ENCODE peak calls at places on chromosomes 3 and 15, in five cellular contexts. G, A, E, F and W are unnamed samples.

GRCh38 chr15:88658972-88659931 is 20.4 kb downstream of the ISG20 start:
- DNase-seq in G (no peak), A (no peak), E (no peak), F (no peak), W (no peak)

GRCh38 chr15:67024322-67024997 is 40.9 kb upstream of the SMAD3 start:
- DNase-seq in G (peak; percentile 77), A (peak; percentile 61), E (peak; percentile 16), F (peak; percentile 36), W (peak; percentile 51)

GRCh38 chr15:25510146-25510545 is 71.3 kb upstream of the UBE3A start:
- DNase-seq in G (no peak), A (no peak), E (no peak), F (no peak), W (no peak)

GRCh38 chr3:106570426-106570825 is 701.6 kb upstream of the CBLB start:
- DNase-seq in G (no peak), A (no peak), E (no peak), F (no peak), W (no peak)

GRCh38 chr3:11768604-11769003 is 78.1 kb downstream of the TAMM41 start:
- DNase-seq in G (no peak), A (no peak), E (no peak), F (no peak), W (no peak)

GRCh38 chr3:152236741-152237140 is 32.0 kb upstream of the MBNL1 start:
- DNase-seq in G (no peak), A (no peak), E (no peak), F (no peak), W (no peak)

GRCh38 chr15:100918034-100918689 is 995 bp upstream of the LRRK1 start:
- DNase-seq in G (peak; percentile 8), A (peak; percentile 77), E (no peak), F (peak; percentile 86), W (peak; percentile 93)

GRCh38 chr3:43953814-43954241 is 263.1 kb downstream of the ABHD5 start:
- DNase-seq in G (no peak), A (no peak), E (no peak), F (no peak), W (no peak)

GRCh38 chr15:34436126-34436955 is 1.3 kb downstream of the GOLGA8A start:
- DNase-seq in G (no peak), A (peak; percentile 14), E (no peak), F (no peak), W (peak; percentile 42)

GRCh38 chr3:124818398-124819150 is 68.6 kb downstream of the ITGB5 start:
- DNase-seq in G (no peak), A (no peak), E (no peak), F (no peak), W (no peak)

GRCh38 chr3:124768812-124769211 is 38.6 kb downstream of the UMPS start:
- DNase-seq in G (peak; percentile 42), A (peak; percentile 44), E (no peak), F (peak; percentile 70), W (peak; percentile 40)

GRCh38 chr3:182909318-182910040 is 70.9 kb downstream of the DCUN1D1 start:
- DNase-seq in G (no peak), A (peak; percentile 45), E (no peak), F (peak; percentile 17), W (peak; percentile 33)

GRCh38 chr3:191066669-191067068 is 132.4 kb upstream of the OSTN start:
- DNase-seq in G (no peak), A (no peak), E (peak; percentile 4), F (no peak), W (no peak)

GRCh38 chr3:170383567-170383966 is 26.1 kb downstream of the SKIL start:
- DNase-seq in G (no peak), A (no peak), E (no peak), F (no peak), W (no peak)

GRCh38 chr3:189773056-189773455 is 141.9 kb downstream of the TP63 start:
- DNase-seq in G (no peak), A (no peak), E (no peak), F (no peak), W (no peak)

GRCh38 chr3:128556949-128557348 is 63.9 kb upstream of the GATA2 start:
- DNase-seq in G (no peak), A (no peak), E (no peak), F (no peak), W (peak; percentile 42)

GRCh38 chr3:133578548-133579191 is 5.2 kb downstream of the CDV3 start:
- DNase-seq in G (peak; percentile 81), A (peak; percentile 32), E (no peak), F (peak; percentile 59), W (peak; percentile 74)
- TF ChIP-seq FOXM1 in G (no peak), A (no peak), E (no peak), F (no peak), W (no peak)

GRCh38 chr3:67569324-67569723 is 85.1 kb downstream of the SUCLG2 start:
- DNase-seq in G (peak; percentile 33), A (no peak), E (no peak), F (no peak), W (no peak)
- TF ChIP-seq FOXM1 in G (no peak), A (no peak), E (no peak), F (no peak), W (no peak)

GRCh38 chr3:57652203-57652602 is 40.7 kb downstream of the DENND6A start:
- DNase-seq in G (no peak), A (no peak), E (no peak), F (no peak), W (no peak)

GRCh38 chr3:57647292-57647940 is 45.5 kb downstream of the DENND6A start:
- DNase-seq in G (no peak), A (no peak), E (no peak), F (no peak), W (no peak)

DNA sequence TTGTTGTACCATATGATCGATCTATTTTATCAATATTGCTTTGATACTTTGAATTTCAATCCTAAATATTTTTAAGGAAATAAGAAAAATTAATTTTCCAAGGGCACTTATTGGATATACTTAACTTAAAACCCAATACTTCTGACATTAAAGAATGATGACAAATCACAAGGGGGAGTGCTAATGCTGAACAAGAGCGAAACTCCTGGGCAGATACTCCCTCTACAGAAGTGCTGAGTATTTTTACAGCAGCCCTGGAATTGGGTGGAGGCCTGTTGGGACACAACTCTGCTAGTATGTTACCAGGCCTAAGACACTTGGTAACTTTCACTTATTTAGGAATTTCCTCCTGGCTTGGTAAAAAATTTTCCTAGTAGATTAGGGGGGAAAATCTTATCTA is 46.2 kb downstream of the DENND6A start:
- DNase-seq in G (no peak), A (peak; percentile 5), E (no peak), F (no peak), W (peak; percentile 11)
- TF ChIP-seq FOXM1 in G (no peak), A (no peak), E (no peak), F (no peak), W (no peak)

GRCh38 chr3:116190095-116190494 is 255.2 kb downstream of the LSAMP start:
- DNase-seq in G (no peak), A (no peak), E (no peak), F (peak; percentile 17), W (no peak)

GRCh38 chr3:116192464-116192863 is 252.8 kb downstream of the LSAMP start:
- DNase-seq in G (no peak), A (no peak), E (no peak), F (no peak), W (no peak)

GRCh38 chr3:116186128-116186527 is 259.2 kb downstream of the LSAMP start:
- DNase-seq in G (no peak), A (no peak), E (no peak), F (no peak), W (no peak)

DNA sequence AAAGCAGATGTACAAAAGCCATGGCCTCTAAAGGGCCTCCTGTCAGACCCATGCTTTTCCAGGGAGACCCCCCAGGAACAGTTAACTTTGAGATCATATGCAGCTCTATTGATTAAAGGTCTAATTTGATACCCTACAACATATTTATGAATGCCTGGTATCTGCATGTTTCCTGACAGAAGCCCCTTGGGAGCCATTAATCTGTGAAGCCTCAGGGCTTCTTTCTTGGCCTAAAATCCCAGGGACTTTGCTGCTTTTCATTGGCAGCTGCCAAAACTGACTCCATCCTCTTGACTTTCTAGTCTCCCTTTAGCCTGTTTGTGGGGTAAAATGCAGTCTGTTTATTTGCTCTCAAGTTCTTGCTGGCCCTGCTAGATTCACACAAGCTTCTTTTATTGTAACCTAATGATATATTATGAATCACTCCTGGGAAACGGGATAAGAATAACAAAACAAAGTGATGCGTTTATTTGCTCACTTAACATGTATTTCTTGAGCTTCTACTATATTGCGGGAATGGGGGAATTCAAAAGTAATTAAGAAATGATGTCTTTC is 257.0 kb downstream of the LSAMP start:
- DNase-seq in G (no peak), A (no peak), E (no peak), F (no peak), W (no peak)
- TF ChIP-seq FOXM1 in G (no peak), A (no peak), E (no peak), F (no peak), W (no peak)

DNA sequence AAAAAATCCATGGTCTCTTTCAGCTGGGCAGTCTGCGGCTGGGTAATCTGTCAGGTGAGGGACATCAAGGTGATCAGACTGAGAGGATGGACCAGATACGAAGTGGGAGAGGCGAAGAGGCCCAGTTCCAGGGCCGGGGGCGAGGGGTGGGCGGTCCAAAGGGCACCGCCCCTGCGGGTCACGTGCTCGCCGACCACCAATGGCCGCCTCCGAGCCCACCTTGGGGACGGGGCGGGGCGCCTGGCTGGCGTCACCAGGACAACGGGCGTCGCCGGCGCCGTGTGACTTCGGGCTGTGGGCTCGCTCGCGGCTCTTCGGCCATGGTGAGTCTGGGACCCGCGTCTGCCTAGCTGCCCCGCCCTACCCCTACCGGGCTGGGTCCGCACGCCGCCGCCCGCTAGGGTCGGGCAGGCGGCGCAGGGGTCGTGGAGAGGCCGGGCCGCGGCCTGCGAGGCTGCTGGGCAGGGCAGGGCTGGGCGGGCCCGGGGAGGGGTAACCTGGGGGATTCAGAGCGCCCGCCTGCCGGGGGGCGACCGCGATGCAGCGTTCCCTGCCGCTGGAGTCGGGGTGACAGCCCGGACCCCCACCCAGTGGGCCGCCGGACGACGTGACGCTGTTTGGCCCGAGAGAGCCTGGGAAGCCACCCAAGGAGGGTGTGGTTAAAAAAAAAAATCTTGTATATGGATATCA is at the start of gene FBXL2:
- DNase-seq in G (peak; percentile 75), A (peak; percentile 99), E (no peak), F (peak; percentile 98), W (peak; percentile 98)
- TF ChIP-seq FOXM1 in G (no peak), A (no peak), E (no peak), F (no peak), W (no peak)